ENCODE peak calls at places on chromosomes 7 and 10, in six cellular contexts. One of them, this sample, is unnamed. For H3K4me1, the result is how much of the 10 kb centered on the place peaks cover.

GRCh38 chr7:124959676-124960075 is 30.1 kb upstream of the POT1 start:
- DNase-seq in neural progenitor cell: no peak
- DNase-seq in GM23248: no peak
- DNase-seq in GM23338: no peak
- DNase-seq in SK-N-SH: no peak
- DNase-seq in PC-3: no peak
- DNase-seq in this sample: no peak

GRCh38 chr10:58981846-58982245 is 194.6 kb upstream of the PHYHIPL start:
- DNase-seq in PC-3: no peak
- DNase-seq in GM23338: peak
- DNase-seq in GM23248: no peak
- DNase-seq in SK-N-SH: no peak
- DNase-seq in neural progenitor cell: peak
- DNase-seq in this sample: no peak

GRCh38 chr7:125423444-125424155 is 494.0 kb upstream of the POT1 start:
- DNase-seq in neural progenitor cell: no peak
- DNase-seq in GM23248: no peak
- DNase-seq in SK-N-SH: no peak
- DNase-seq in PC-3: peak
- DNase-seq in GM23338: no peak
- DNase-seq in this sample: no peak

GRCh38 chr10:48678041-48678440 is 6.6 kb upstream of the WDFY4 start:
- DNase-seq in GM23338: no peak
- DNase-seq in PC-3: no peak
- DNase-seq in SK-N-SH: no peak
- DNase-seq in GM23248: no peak
- DNase-seq in neural progenitor cell: no peak
- DNase-seq in this sample: no peak

GRCh38 chr10:26859241-26860025 is 1.3 kb downstream of the ABI1 start:
- DNase-seq in neural progenitor cell: peak
- DNase-seq in GM23338: no peak
- DNase-seq in GM23248: peak
- DNase-seq in SK-N-SH: no peak
- DNase-seq in PC-3: no peak
- DNase-seq in this sample: no peak

GRCh38 chr7:123622660-123623386 is 21.2 kb downstream of the ASB15 start:
- DNase-seq in neural progenitor cell: no peak
- DNase-seq in SK-N-SH: no peak
- DNase-seq in GM23338: no peak
- DNase-seq in GM23248: no peak
- DNase-seq in PC-3: no peak
- DNase-seq in this sample: no peak

GRCh38 chr7:51346136-51346535 is 29.5 kb upstream of the COBL start:
- DNase-seq in PC-3: no peak
- DNase-seq in GM23338: no peak
- DNase-seq in neural progenitor cell: no peak
- DNase-seq in SK-N-SH: no peak
- DNase-seq in GM23248: no peak
- DNase-seq in this sample: no peak

GRCh38 chr7:64951250-64951848 is 39.5 kb downstream of the ZNF117 start:
- DNase-seq in GM23248: peak
- DNase-seq in neural progenitor cell: peak
- DNase-seq in SK-N-SH: peak
- DNase-seq in PC-3: peak
- DNase-seq in GM23338: peak
- DNase-seq in this sample: peak

GRCh38 chr10:110977662-110978061 is 58.3 kb downstream of the SHOC2 start:
- DNase-seq in SK-N-SH: no peak
- DNase-seq in GM23338: no peak
- DNase-seq in PC-3: no peak
- DNase-seq in GM23248: no peak
- DNase-seq in neural progenitor cell: no peak
- DNase-seq in this sample: no peak

GRCh38 chr7:96075510-96076349 is 246.2 kb downstream of the SLC25A13 start:
- DNase-seq in GM23248: peak
- DNase-seq in SK-N-SH: peak
- DNase-seq in PC-3: peak
- DNase-seq in neural progenitor cell: peak
- DNase-seq in GM23338: peak
- DNase-seq in this sample: peak

GRCh38 chr10:77430530-77430929 is 207.1 kb downstream of the KCNMA1 start:
- DNase-seq in PC-3: no peak
- DNase-seq in SK-N-SH: no peak
- DNase-seq in GM23248: no peak
- DNase-seq in GM23338: no peak
- DNase-seq in neural progenitor cell: no peak
- DNase-seq in this sample: no peak

GRCh38 chr10:90969947-90970673 is 49.2 kb upstream of the ANKRD1 start:
- DNase-seq in neural progenitor cell: no peak
- DNase-seq in SK-N-SH: no peak
- DNase-seq in GM23248: peak
- DNase-seq in PC-3: peak
- DNase-seq in GM23338: no peak
- DNase-seq in this sample: no peak

GRCh38 chr10:72322280-72323058 is 32.2 kb downstream of the DNAJB12 start:
- DNase-seq in SK-N-SH: no peak
- DNase-seq in GM23338: peak
- DNase-seq in GM23248: no peak
- DNase-seq in PC-3: no peak
- DNase-seq in neural progenitor cell: no peak
- DNase-seq in this sample: peak

GRCh38 chr7:12765431-12766100 is 78.1 kb downstream of the ARL4A start:
- DNase-seq in SK-N-SH: no peak
- DNase-seq in GM23248: peak
- DNase-seq in neural progenitor cell: no peak
- DNase-seq in GM23338: no peak
- DNase-seq in PC-3: no peak
- DNase-seq in this sample: no peak

GRCh38 chr7:54967384-54967783 is 51.4 kb upstream of the EGFR start:
- DNase-seq in PC-3: peak
- DNase-seq in neural progenitor cell: no peak
- DNase-seq in GM23248: no peak
- DNase-seq in SK-N-SH: no peak
- DNase-seq in GM23338: peak
- DNase-seq in this sample: peak
- H3K4me1 ChIP-seq in PC-3: half or more
- H3K4me1 ChIP-seq in neural progenitor cell: under half
- H3K4me1 ChIP-seq in GM23248: under half
- H3K4me1 ChIP-seq in SK-N-SH: under half
- H3K4me1 ChIP-seq in GM23338: under half
- H3K4me1 ChIP-seq in this sample: under half

DNA sequence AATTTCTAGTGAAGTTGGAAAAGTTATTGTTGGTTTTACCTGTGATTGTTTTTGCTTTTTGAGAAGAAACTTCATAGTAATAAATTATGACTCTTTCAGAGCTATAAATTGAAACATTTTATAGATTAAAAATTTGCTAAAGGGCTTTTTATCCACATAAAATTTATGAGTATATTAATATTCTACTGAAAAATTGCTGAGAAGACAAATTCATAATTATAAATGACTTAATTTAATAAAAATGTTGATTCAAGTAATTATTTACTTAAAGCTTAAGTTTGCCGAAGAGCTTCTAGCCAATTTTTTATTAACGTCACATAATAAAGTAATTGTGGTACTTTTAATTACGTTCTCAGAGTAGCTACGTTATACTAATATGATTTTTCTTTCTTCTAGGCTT is 761.7 kb downstream of the DNAJB9 start:
- DNase-seq in SK-N-SH: no peak
- DNase-seq in GM23248: no peak
- DNase-seq in neural progenitor cell: no peak
- DNase-seq in GM23338: no peak
- DNase-seq in PC-3: no peak
- DNase-seq in this sample: no peak
- TF ChIP-seq EZH2phosphoT487 in SK-N-SH: no peak
- TF ChIP-seq EZH2phosphoT487 in GM23248: no peak
- TF ChIP-seq EZH2phosphoT487 in neural progenitor cell: no peak
- TF ChIP-seq EZH2phosphoT487 in GM23338: no peak
- TF ChIP-seq EZH2phosphoT487 in PC-3: no peak
- TF ChIP-seq EZH2phosphoT487 in this sample: no peak

DNA sequence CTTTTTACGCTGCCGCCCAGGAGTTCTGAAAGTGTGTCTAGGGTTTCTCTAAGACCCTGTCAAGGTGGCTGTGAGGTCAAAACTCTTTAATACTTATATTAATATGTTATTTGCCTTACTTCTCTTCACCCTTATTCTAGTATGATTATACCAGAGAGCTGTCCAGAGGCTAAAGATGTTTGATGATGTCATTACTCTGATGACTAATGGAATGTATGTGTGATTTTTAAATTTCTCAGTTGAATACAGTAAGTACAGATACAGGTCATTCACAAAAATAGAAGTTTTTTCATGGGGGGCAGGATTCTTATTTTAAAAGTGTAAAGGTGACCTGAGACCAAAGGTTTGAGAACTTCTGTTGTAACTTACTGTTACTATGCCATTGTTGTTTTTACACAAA is 150.6 kb upstream of the FOXP2 start:
- DNase-seq in neural progenitor cell: no peak
- DNase-seq in PC-3: no peak
- DNase-seq in SK-N-SH: no peak
- DNase-seq in GM23338: no peak
- DNase-seq in GM23248: peak
- DNase-seq in this sample: no peak
- H3K4me1 ChIP-seq in neural progenitor cell: under half
- H3K4me1 ChIP-seq in PC-3: under half
- H3K4me1 ChIP-seq in SK-N-SH: under half
- H3K4me1 ChIP-seq in GM23338: under half
- H3K4me1 ChIP-seq in GM23248: under half
- H3K4me1 ChIP-seq in this sample: under half

DNA sequence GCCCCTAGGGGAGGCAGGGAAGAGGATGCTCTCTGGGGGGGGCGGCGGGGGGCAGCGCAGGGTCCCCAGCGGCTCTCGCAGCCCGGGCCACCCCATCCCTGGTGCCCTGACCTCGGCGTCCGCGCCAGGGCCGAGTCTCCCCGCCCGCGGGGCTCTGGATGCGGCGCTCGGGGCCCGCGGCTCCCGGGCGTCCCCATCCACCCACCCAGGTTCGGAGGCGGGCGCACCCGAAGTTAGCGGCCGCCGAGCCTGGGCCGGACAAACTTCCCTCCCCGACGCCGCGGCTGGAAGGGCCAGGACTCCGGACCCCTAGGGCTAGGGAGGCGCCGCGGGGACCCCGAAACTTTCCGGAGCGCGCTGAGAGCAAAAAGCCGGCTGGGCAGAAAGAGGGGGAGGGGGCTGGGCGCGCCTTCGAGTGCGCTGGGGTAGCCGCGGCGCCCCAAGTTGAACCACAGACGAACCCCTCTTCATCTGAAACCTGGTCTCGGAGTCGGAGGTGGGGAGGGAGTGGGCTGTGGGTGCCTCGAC is 3.8 kb upstream of the ELFN1 start:
- DNase-seq in GM23338: peak
- DNase-seq in SK-N-SH: peak
- DNase-seq in GM23248: peak
- DNase-seq in neural progenitor cell: peak
- DNase-seq in PC-3: no peak
- DNase-seq in this sample: no peak
- TF ChIP-seq EZH2phosphoT487 in GM23338: peak
- TF ChIP-seq EZH2phosphoT487 in SK-N-SH: peak
- TF ChIP-seq EZH2phosphoT487 in GM23248: no peak
- TF ChIP-seq EZH2phosphoT487 in neural progenitor cell: peak
- TF ChIP-seq EZH2phosphoT487 in PC-3: peak
- TF ChIP-seq EZH2phosphoT487 in this sample: no peak

GRCh38 chr10:24971374-24971773 is 19.0 kb upstream of the PRTFDC1 start:
- DNase-seq in SK-N-SH: no peak
- DNase-seq in PC-3: no peak
- DNase-seq in GM23338: no peak
- DNase-seq in neural progenitor cell: no peak
- DNase-seq in GM23248: no peak
- DNase-seq in this sample: no peak
- H3K4me1 ChIP-seq in SK-N-SH: under half
- H3K4me1 ChIP-seq in PC-3: under half
- H3K4me1 ChIP-seq in GM23338: under half
- H3K4me1 ChIP-seq in neural progenitor cell: under half
- H3K4me1 ChIP-seq in GM23248: under half
- H3K4me1 ChIP-seq in this sample: under half

DNA sequence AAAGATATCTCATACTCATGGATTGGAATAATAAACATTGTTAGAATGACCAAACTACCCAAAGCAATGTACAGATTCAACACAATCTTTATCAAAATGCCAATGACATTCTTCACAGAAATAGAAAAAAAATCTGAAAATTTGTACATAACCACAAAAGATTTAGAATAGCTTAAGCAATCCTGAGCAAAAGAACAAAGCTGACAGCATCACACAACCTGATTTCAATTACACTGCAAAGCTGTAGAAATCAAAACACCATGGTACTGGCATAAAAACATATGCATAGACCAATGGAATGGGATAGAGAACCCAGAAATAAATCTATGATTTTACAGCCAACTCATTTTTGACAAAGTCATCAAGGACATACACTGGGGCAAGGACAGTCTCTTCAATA is 130.0 kb upstream of the TMEM72 start:
- DNase-seq in GM23248: no peak
- DNase-seq in neural progenitor cell: no peak
- DNase-seq in PC-3: no peak
- DNase-seq in GM23338: no peak
- DNase-seq in SK-N-SH: no peak
- DNase-seq in this sample: no peak
- TF ChIP-seq EZH2phosphoT487 in GM23248: no peak
- TF ChIP-seq EZH2phosphoT487 in neural progenitor cell: no peak
- TF ChIP-seq EZH2phosphoT487 in PC-3: no peak
- TF ChIP-seq EZH2phosphoT487 in GM23338: no peak
- TF ChIP-seq EZH2phosphoT487 in SK-N-SH: no peak
- TF ChIP-seq EZH2phosphoT487 in this sample: no peak

This sample was measured in HCT116.